ENCODE peak calls at places on chromosome 14, in seven cellular contexts. S is SK-N-SH, X is HepG2, A is GM12878, Y is A549, W is H1, I is suprapubic skin. P is an unnamed sample.

GRCh38 chr14:101471723-101472517 is 89.4 kb upstream of the DIO3 start:
- DNase-seq in S (no peak), X (no peak), A (no peak), Y (no peak), W (no peak), I (peak), P (no peak)

GRCh38 chr14:58238252-58239247 is 6.1 kb upstream of the PSMA3 start:
- DNase-seq in S (no peak), X (no peak), A (no peak), Y (no peak), W (no peak), I (no peak), P (peak)

GRCh38 chr14:54564071-54564798 is 2.7 kb upstream of the SAMD4A start:
- DNase-seq in S (peak), X (peak), A (no peak), Y (peak), W (no peak), I (no peak), P (no peak)

GRCh38 chr14:77268989-77269595 is 1.9 kb downstream of the NGB start:
- DNase-seq in S (no peak), X (no peak), A (no peak), Y (no peak), W (no peak), I (no peak), P (no peak)

GRCh38 chr14:24329736-24330135 is 5.1 kb downstream of the ADCY4 start:
- DNase-seq in S (no peak), X (no peak), A (no peak), Y (no peak), W (no peak), I (no peak), P (no peak)

GRCh38 chr14:80850197-80850814 is 91.2 kb downstream of the CEP128 start:
- DNase-seq in S (peak), X (peak), A (no peak), Y (peak), W (no peak), I (no peak), P (no peak)

GRCh38 chr14:81153187-81153586 is 67.6 kb downstream of the GTF2A1 start:
- DNase-seq in S (no peak), X (no peak), A (no peak), Y (no peak), W (no peak), I (no peak), P (no peak)

GRCh38 chr14:76863724-76864407 is 37.7 kb downstream of the LRRC74A start:
- DNase-seq in S (no peak), X (peak), A (peak), Y (no peak), W (no peak), I (no peak), P (no peak)

GRCh38 chr14:31307618-31308017 is 100.0 kb upstream of the HECTD1 start:
- DNase-seq in S (no peak), X (no peak), A (no peak), Y (no peak), W (no peak), I (no peak), P (no peak)

GRCh38 chr14:38206689-38207088 is 1.0 kb upstream of the SSTR1 start:
- DNase-seq in S (no peak), X (no peak), A (no peak), Y (no peak), W (no peak), I (no peak), P (no peak)

GRCh38 chr14:102916347-102917055 is 6.0 kb upstream of the AMN start:
- DNase-seq in S (no peak), X (no peak), A (no peak), Y (no peak), W (no peak), I (no peak), P (no peak)

GRCh38 chr14:23057757-23058653 is 685 bp upstream of the CDH24 start:
- DNase-seq in S (peak), X (peak), A (peak), Y (peak), W (peak), I (peak), P (peak)

GRCh38 chr14:101226603-101227425 is 323.3 kb upstream of the RTL1 start:
- DNase-seq in S (no peak), X (peak), A (no peak), Y (no peak), W (no peak), I (peak), P (no peak)

GRCh38 chr14:101354726-101355125 is 206.6 kb upstream of the DIO3 start:
- DNase-seq in S (no peak), X (no peak), A (no peak), Y (no peak), W (no peak), I (peak), P (peak)

GRCh38 chr14:104582649-104583048 is 3.1 kb downstream of the C14orf180 start:
- DNase-seq in S (no peak), X (no peak), A (no peak), Y (no peak), W (no peak), I (no peak), P (no peak)
- TF ChIP-seq EP300 in S (no peak), X (no peak), A (no peak), Y (no peak), W (no peak), I (no peak), P (no peak)

GRCh38 chr14:39232554-39233415 is 930 bp upstream of the MIA2 start:
- DNase-seq in S (no peak), X (peak), A (no peak), Y (peak), W (no peak), I (no peak), P (no peak)
- H3K4me3 ChIP-seq in S (no peak), X (peak), A (no peak), Y (no peak), W (no peak), I (no peak), P (no peak)

GRCh38 chr14:91202234-91202974 is 42.1 kb downstream of the GPR68 start:
- DNase-seq in S (no peak), X (no peak), A (no peak), Y (no peak), W (no peak), I (no peak), P (no peak)
- TF ChIP-seq EP300 in S (no peak), X (no peak), A (no peak), Y (no peak), W (no peak), I (no peak), P (no peak)

GRCh38 chr14:21308479-21309237 is 28.8 kb downstream of the RPGRIP1 start:
- DNase-seq in S (no peak), X (peak), A (peak), Y (peak), W (peak), I (no peak), P (no peak)
- H3K4me3 ChIP-seq in S (no peak), X (peak), A (peak), Y (peak), W (peak), I (peak), P (peak)

DNA sequence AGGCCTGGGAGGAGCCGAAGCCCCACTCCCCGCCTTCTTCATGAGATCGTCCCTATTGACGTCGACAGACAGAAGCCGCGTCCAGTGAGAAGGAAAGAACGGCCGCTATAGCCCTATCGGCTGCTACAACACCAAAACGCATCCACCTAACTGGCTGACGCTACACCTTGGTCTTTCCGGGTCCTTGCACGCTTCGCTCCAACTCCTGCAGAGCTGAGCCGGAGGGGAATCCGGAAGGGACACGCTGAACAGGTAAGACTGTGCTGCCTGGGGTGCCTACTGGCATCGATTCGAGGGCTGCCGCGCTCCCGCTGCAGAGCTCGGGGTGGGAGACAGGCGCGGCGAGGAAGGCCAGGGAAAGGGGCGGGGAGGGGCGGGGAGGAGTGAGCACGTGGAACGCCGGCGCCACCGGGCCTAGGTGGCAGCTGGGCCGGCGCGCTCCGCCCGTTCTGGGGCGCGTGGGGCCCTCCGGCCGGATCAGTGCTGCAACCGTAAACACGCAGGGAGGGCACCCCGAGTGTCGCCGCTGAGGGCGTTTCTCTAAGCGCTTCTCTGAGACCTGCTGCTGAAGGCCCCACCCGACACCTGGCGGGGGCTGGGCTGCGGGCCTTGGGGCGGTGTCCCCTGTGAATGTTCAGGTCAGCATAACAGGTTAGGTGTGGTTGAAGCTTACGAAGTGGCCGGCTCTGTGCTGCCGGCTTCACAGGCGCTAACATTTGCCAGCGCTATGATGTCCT is at the start of gene DCAF4:
- DNase-seq in S (peak), X (peak), A (peak), Y (peak), W (peak), I (peak), P (peak)
- TF ChIP-seq EP300 in S (no peak), X (no peak), A (no peak), Y (no peak), W (no peak), I (no peak), P (no peak)

GRCh38 chr14:70908918-70909641 is 1.8 kb downstream of the PCNX1 start:
- DNase-seq in S (no peak), X (no peak), A (no peak), Y (no peak), W (no peak), I (no peak), P (no peak)

GRCh38 chr14:70906785-70907171 is 481 bp upstream of the PCNX1 start:
- DNase-seq in S (no peak), X (no peak), A (no peak), Y (no peak), W (no peak), I (no peak), P (no peak)

GRCh38 chr14:70907172-70907995 is at the start of gene PCNX1:
- DNase-seq in S (peak), X (peak), A (no peak), Y (peak), W (peak), I (peak), P (peak)

GRCh38 chr14:70907996-70908917 is 998 bp downstream of the PCNX1 start:
- DNase-seq in S (peak), X (peak), A (no peak), Y (peak), W (peak), I (peak), P (peak)

DNA sequence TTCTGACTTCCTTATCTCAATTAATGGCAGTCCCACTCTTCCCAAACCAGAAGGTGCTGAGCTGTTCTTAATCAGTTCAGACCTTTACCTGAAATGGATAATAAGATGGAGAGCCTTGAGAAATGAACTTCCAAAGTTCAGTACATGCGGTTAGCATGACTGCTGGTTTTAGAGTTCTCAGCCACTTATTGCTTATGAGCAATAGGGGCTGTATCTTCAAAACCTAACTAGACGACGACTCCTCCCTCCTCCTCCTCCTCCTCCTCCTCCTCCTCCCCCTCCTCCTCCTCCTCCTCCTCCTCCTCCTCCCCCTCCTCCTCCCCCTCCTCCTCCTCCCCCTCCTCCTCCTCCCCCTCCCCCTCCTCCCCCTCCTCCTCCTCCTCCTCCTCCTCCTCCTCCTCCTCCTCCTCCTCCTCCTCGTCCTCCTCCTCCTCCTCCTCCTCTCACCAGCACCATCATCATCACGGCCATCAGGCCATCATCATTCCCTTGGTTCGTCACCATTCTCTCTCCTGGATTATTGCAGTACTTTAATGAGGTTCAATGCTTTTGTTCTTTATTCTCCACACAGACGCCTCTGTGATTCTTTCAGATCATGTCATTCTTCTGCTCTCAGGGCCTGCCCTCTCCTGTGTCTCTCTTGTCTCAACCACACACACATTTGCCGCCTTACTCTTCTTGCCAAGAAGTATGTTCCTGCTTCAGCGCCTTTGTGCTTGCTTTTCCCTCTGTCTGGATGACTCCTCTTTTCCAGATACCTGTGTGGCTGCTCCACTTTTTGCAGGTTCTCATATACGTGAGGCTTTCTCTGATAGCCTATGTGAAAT is 2.7 kb downstream of the PCNX1 start:
- DNase-seq in S (no peak), X (no peak), A (no peak), Y (no peak), W (no peak), I (no peak), P (no peak)
- H3K4me3 ChIP-seq in S (no peak), X (peak), A (peak), Y (no peak), W (no peak), I (peak), P (peak)

DNA sequence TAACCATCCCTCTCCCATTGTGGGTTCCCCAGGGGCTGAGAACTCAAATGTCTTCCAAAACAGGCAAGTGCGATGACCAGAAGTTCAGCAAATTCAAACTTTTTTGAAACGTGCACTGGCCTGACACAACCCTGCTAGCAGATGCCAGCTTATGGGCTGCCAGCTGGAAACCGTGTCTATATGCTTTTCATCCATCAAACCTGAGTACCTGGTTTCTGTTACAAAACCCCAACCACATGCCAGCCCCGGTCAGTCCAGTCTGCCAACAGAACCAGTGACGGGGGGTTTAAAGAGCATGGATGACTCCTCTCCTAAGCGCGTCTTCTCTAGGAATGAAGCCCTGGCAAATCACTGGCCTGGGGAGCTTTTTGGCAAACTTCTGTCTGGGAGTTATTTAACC is 189.7 kb downstream of the TTC7B start:
- DNase-seq in S (no peak), X (no peak), A (no peak), Y (no peak), W (no peak), I (no peak), P (no peak)
- TF ChIP-seq EP300 in S (no peak), X (no peak), A (no peak), Y (no peak), W (no peak), I (no peak), P (no peak)